ENCODE peak calls at places on chromosomes 6 and 20, in four cellular contexts. T is NAMALWA, P is AG08395, U is occipital lobe. M is an unnamed sample.

GRCh38 chr20:63102720-63103375 is 96.1 kb upstream of the BHLHE23 start:
- DNase-seq in T (no peak), P (peak; percentile 61), U (peak; percentile 34), M (no peak)

GRCh38 chr6:134878136-134878535 is 71.8 kb downstream of the ALDH8A1 start:
- DNase-seq in T (no peak), P (peak; percentile 25), U (no peak), M (no peak)

GRCh38 chr6:48134246-48134645 is 23.2 kb upstream of the PTCHD4 start:
- DNase-seq in T (no peak), P (no peak), U (no peak), M (no peak)

GRCh38 chr20:40638414-40638813 is 50.6 kb downstream of the MAFB start:
- DNase-seq in T (no peak), P (no peak), U (no peak), M (no peak)

GRCh38 chr6:150143521-150144293 is 863 bp downstream of the PPP1R14C start:
- DNase-seq in T (no peak), P (no peak), U (no peak), M (no peak)

GRCh38 chr20:52426856-52427255 is 235.3 kb upstream of the ZFP64 start:
- DNase-seq in T (no peak), P (no peak), U (no peak), M (no peak)

GRCh38 chr6:145813285-145814034 is 1.1 kb downstream of the FBXO30 start:
- DNase-seq in T (peak; percentile 40), P (peak; percentile 37), U (no peak), M (no peak)

GRCh38 chr6:19865178-19865577 is 28.0 kb downstream of the ID4 start:
- DNase-seq in T (no peak), P (no peak), U (no peak), M (no peak)

M was measured in hypothalamus.